ENCODE peak calls at places on chromosomes 1 and 21, in five cellular contexts. W is T-cell, S is epithelial cell of esophagus, L is IMR-90, T is EL. Y is an unnamed sample.

GRCh38 chr1:53449693-53450092 is 9.5 kb upstream of the DMRTB1 start:
- DNase-seq in W (no peak), L (no peak), S (no peak), T (no peak), Y (no peak)

GRCh38 chr1:219580019-219580676 is 32.8 kb downstream of the ZC3H11B start:
- DNase-seq in L (peak), T (no peak), W (no peak), S (no peak), Y (no peak)

GRCh38 chr21:31124005-31124404 is 85.7 kb upstream of the KRTAP19-8 start:
- DNase-seq in W (no peak), T (no peak), L (no peak), S (no peak), Y (no peak)

GRCh38 chr1:36034692-36035091 is 49.2 kb upstream of the TEKT2 start:
- DNase-seq in W (no peak), T (peak), L (peak), S (peak), Y (no peak)

GRCh38 chr1:66284746-66285145 is 249.2 kb upstream of the SGIP1 start:
- DNase-seq in S (no peak), L (no peak), T (no peak), W (no peak), Y (no peak)

GRCh38 chr1:87410771-87411170 is 82.1 kb downstream of the LMO4 start:
- DNase-seq in T (peak), W (no peak), L (peak), S (peak), Y (peak)

GRCh38 chr21:46568562-46568961 is 36.3 kb downstream of the S100B start:
- DNase-seq in S (no peak), T (no peak), L (no peak), W (no peak), Y (no peak)

GRCh38 chr1:26418865-26419349 is 8.3 kb downstream of the LIN28A start:
- DNase-seq in S (no peak), L (no peak), W (no peak), T (no peak), Y (no peak)

GRCh38 chr1:211334986-211335385 is 8.4 kb downstream of the TRAF5 start:
- DNase-seq in L (peak), S (no peak), W (no peak), T (no peak), Y (no peak)

GRCh38 chr1:9653783-9654517 is 2.4 kb downstream of the PIK3CD start:
- DNase-seq in S (no peak), L (no peak), T (no peak), W (peak), Y (no peak)

Y was measured in COR-L47.